ENCODE peak calls at places on chromosomes 4 and X, in five cellular contexts. E, Z, Y, Q and T are unnamed samples.

GRCh38 chr4:114727426-114727825 is 128.8 kb downstream of the UGT8 start:
- DNase-seq in E (no peak), Z (no peak), Y (no peak), Q (no peak), T (no peak)

GRCh38 chr4:41218703-41219102 is 4.4 kb upstream of the APBB2 start:
- DNase-seq in E (no peak), Z (no peak), Y (no peak), Q (no peak), T (no peak)

GRCh38 chrX:11406109-11406755 is 113.0 kb downstream of the AMELX start:
- DNase-seq in E (no peak), Z (no peak), Y (no peak), Q (no peak), T (no peak)

GRCh38 chr4:3285558-3286334 is 7.1 kb upstream of the RGS12 start:
- DNase-seq in E (peak), Z (no peak), Y (peak), Q (no peak), T (no peak)

GRCh38 chrX:41541381-41541780 is 94.2 kb downstream of the NYX start:
- DNase-seq in E (no peak), Z (no peak), Y (no peak), Q (no peak), T (no peak)

GRCh38 chr4:2425386-2426068 is 6.8 kb downstream of the CFAP99 start:
- DNase-seq in E (no peak), Z (no peak), Y (no peak), Q (no peak), T (no peak)

GRCh38 chr4:95362906-95363578 is 185.7 kb downstream of the UNC5C start:
- DNase-seq in E (no peak), Z (no peak), Y (no peak), Q (peak), T (peak)

GRCh38 chr4:165877291-165877690 is 4.3 kb downstream of the TLL1 start:
- DNase-seq in E (peak), Z (no peak), Y (no peak), Q (no peak), T (peak)

GRCh38 chr4:139484861-139485311 is 31.0 kb downstream of the RAB33B start:
- DNase-seq in E (no peak), Z (no peak), Y (no peak), Q (no peak), T (no peak)